ENCODE peak calls at places on chromosomes 5 and 9, in six cellular contexts. T is WERI-Rb-1, N is DND-41, G is dorsolateral prefrontal cortex, R is sigmoid colon, W is stomach. K is an unnamed sample.

GRCh38 chr5:131416729-131417128 is 152.9 kb downstream of the CDC42SE2 start:
- DNase-seq in T (no peak), N (no peak), G (no peak), R (no peak), W (no peak), K (no peak)

GRCh38 chr5:14595877-14596276 is 14.3 kb downstream of the OTULINL start:
- DNase-seq in T (no peak), N (no peak), G (no peak), R (no peak), W (no peak), K (no peak)

GRCh38 chr9:136437839-136438547 is 1.7 kb downstream of the INPP5E start:
- DNase-seq in T (no peak), N (no peak), G (no peak), R (no peak), W (no peak), K (no peak)

GRCh38 chr5:159031513-159031912 is 68.2 kb downstream of the EBF1 start:
- DNase-seq in T (no peak), N (no peak), G (no peak), R (no peak), W (no peak), K (no peak)

GRCh38 chr9:5587024-5587423 is 41.9 kb upstream of the RIC1 start:
- DNase-seq in T (no peak), N (no peak), G (no peak), R (no peak), W (no peak), K (no peak)

GRCh38 chr5:96627792-96628191 is 34.4 kb upstream of the CAST start:
- DNase-seq in T (no peak), N (no peak), G (no peak), R (no peak), W (no peak), K (no peak)

GRCh38 chr9:24582363-24583126 is 36.8 kb upstream of the IZUMO3 start:
- DNase-seq in T (no peak), N (no peak), G (no peak), R (no peak), W (no peak), K (no peak)

GRCh38 chr5:163880307-163880706 is 374.9 kb downstream of the MAT2B start:
- DNase-seq in T (no peak), N (no peak), G (no peak), R (no peak), W (no peak), K (no peak)

GRCh38 chr5:151012857-151013256 is 7.5 kb upstream of the GPX3 start:
- DNase-seq in T (no peak), N (no peak), G (no peak), R (no peak), W (no peak), K (no peak)

GRCh38 chr9:134724231-134724911 is 82.8 kb downstream of the COL5A1 start:
- DNase-seq in T (no peak), N (no peak), G (no peak), R (peak; percentile 77), W (no peak), K (no peak)

GRCh38 chr5:96734871-96735325 is 72.7 kb downstream of the CAST start:
- DNase-seq in T (no peak), N (no peak), G (no peak), R (no peak), W (no peak), K (no peak)

GRCh38 chr5:428219-428618 is 14.8 kb upstream of the EXOC3 start:
- DNase-seq in T (no peak), N (no peak), G (no peak), R (peak; percentile 30), W (peak; percentile 21), K (no peak)

GRCh38 chr5:172171118-172171775 is 16.8 kb downstream of the STK10 start:
- DNase-seq in T (no peak), N (no peak), G (no peak), R (no peak), W (no peak), K (no peak)

GRCh38 chr5:114185274-114185673 is 176.6 kb upstream of the KCNN2 start:
- DNase-seq in T (no peak), N (no peak), G (no peak), R (no peak), W (no peak), K (no peak)

GRCh38 chr9:89421595-89421994 is 76.3 kb downstream of the SEMA4D start:
- DNase-seq in T (no peak), N (no peak), G (no peak), R (no peak), W (no peak), K (no peak)

GRCh38 chr5:75472973-75473372 is 38.5 kb downstream of the CERT1 start:
- DNase-seq in T (no peak), N (no peak), G (no peak), R (no peak), W (no peak), K (no peak)

GRCh38 chr5:35456506-35456905 is 161.2 kb upstream of the SPEF2 start:
- DNase-seq in T (no peak), N (no peak), G (no peak), R (no peak), W (no peak), K (no peak)

GRCh38 chr9:91420471-91421021 is 3.1 kb downstream of the NFIL3 start:
- DNase-seq in T (no peak), N (no peak), G (no peak), R (no peak), W (no peak), K (no peak)

GRCh38 chr9:21398955-21399489 is 9.9 kb upstream of the IFNA8 start:
- DNase-seq in T (no peak), N (no peak), G (no peak), R (no peak), W (no peak), K (no peak)

GRCh38 chr9:21392270-21392669 is 7.1 kb upstream of the IFNA2 start:
- DNase-seq in T (peak; percentile 18), N (no peak), G (no peak), R (no peak), W (no peak), K (no peak)

GRCh38 chr9:21395778-21396717 is 10.8 kb upstream of the IFNA2 start:
- DNase-seq in T (peak; percentile 55), N (peak; percentile 52), G (peak; percentile 71), R (peak; percentile 73), W (peak; percentile 51), K (no peak)
- H3K4me3 ChIP-seq in T (peak overlapping the region; percentile 36), N (peak overlapping the region; percentile 54), G (peak overlapping the region; percentile 74), R (peak overlapping the region; percentile 54), W (peak overlapping the region; percentile 39), K (peak overlapping the region; percentile 57)

GRCh38 chr9:13744233-13744954 is 464.9 kb upstream of the MPDZ start:
- DNase-seq in T (peak; percentile 19), N (no peak), G (no peak), R (no peak), W (no peak), K (no peak)
- TF ChIP-seq CTCF in T (no peak), N (no peak), G (no peak), R (no peak), W (no peak), K (no peak)

DNA sequence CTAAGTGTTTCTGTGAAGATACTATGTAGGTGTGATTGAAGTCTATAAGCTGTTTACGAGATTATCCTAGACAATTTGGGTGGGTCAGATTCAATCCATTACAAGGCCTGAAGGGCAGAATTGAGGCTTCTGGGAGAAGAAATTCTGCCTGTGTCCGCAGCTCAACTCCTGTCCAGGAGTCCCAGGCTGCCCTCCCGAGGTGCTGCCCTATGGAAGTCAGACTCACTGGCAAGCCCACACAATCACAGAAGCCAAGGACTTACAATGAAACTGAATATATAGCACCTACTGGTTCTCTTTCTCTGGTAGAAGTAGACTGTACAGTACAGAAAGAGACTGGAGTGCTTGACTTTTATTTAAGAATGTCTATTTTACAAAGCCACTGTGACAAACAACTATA is 74.5 kb downstream of the EPB41L4A start:
- DNase-seq in T (no peak), N (no peak), G (no peak), R (no peak), W (no peak), K (no peak)
- H3K27me3 ChIP-seq in T (no peaks in the 10 kb centered on the region), N (peaks cover 3% of the 10 kb centered on the region), G (no peaks in the 10 kb centered on the region), R (no peaks in the 10 kb centered on the region), W (no peaks in the 10 kb centered on the region), K (no peaks in the 10 kb centered on the region)

GRCh38 chr5:32443145-32443540 is 1.4 kb downstream of the ZFR start:
- DNase-seq in T (no peak), N (peak; percentile 38), G (no peak), R (no peak), W (no peak), K (no peak)
- H3K4me3 ChIP-seq in T (peak overlapping the region; percentile 75), N (peak overlapping the region; percentile 72), G (peak overlapping the region; percentile 89), R (peak overlapping the region; percentile 79), W (peak overlapping the region; percentile 86), K (peak overlapping the region; percentile 70)

DNA sequence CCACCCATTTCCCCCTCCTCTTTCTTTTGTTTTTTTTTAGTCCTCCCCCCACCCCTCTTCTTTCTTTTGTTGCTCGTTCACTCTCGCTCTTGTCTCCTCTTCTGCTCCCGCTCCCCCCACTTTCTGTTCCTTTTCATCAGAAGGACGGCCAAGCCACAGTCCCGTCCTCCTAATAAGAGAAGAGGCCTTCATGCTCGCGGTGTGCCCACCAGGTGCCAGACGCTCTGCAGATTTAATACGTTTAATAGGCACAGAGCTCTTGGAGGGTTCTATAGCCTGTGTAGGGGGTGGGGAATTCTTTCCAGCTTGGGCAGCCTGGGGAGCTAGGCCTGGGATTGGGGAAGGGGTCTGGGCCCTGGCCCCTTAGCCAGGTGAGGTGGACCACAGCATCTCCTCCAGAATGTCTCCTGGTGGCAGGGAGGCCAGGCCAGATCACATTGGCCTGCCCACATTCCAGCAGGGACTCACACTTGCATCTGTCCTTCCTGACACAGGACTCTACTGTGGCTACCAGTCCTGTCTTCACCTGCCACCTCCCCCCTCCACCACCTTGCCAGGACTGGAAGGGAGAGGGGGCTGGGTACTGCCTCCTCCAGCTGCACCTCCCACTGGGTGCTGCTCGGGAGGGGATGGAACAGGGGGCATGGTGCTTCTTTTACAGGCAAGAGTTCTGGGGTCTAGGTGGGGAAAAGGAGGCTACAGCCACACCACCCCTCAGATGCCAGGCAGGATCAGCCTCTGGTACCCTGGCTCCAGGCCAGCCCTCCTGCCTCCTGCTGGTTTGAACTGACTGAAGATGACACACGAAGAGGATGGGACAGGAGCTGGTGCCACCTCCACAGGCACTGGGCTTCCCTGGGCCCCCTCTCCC is 6.1 kb upstream of the BARX1 start:
- DNase-seq in T (no peak), N (no peak), G (no peak), R (peak; percentile 63), W (no peak), K (no peak)
- TF ChIP-seq CTCF in T (no peak), N (no peak), G (no peak), R (no peak), W (no peak), K (no peak)

GRCh38 chr5:38166832-38167231 is 91.5 kb upstream of the EGFLAM start:
- DNase-seq in T (no peak), N (no peak), G (no peak), R (no peak), W (no peak), K (no peak)
- H3K27me3 ChIP-seq in T (no peaks in the 10 kb centered on the region), N (peaks cover 3% of the 10 kb centered on the region), G (no peaks in the 10 kb centered on the region), R (no peaks in the 10 kb centered on the region), W (no peaks in the 10 kb centered on the region), K (peaks cover 2% of the 10 kb centered on the region)